ENCODE peak calls at places on chromosomes 4 and X, in seven cellular contexts. One of them, this sample, is unnamed.
A peak's percentile ranks its signal among the peaks of the same experiment; 100 is the strongest.

GRCh38 chrX:118254611-118255010 is 91.3 kb upstream of the WDR44 start:
- DNase-seq in SK-N-SH: peak; percentile 38
- DNase-seq in HepG2: peak; percentile 7
- DNase-seq in GM12891: no peak
- DNase-seq in H1: no peak
- DNase-seq in K562: peak; percentile 33
- DNase-seq in GM12878: peak; percentile 23
- DNase-seq in this sample: peak; percentile 12

GRCh38 chr4:163344147-163345050 is 707 bp downstream of the NPY5R start:
- DNase-seq in SK-N-SH: peak; percentile 47
- DNase-seq in HepG2: no peak
- DNase-seq in GM12891: peak; percentile 6
- DNase-seq in H1: no peak
- DNase-seq in K562: no peak
- DNase-seq in GM12878: no peak
- DNase-seq in this sample: no peak

GRCh38 chr4:63348735-63349673 is 1060.2 kb downstream of the TECRL start:
- DNase-seq in SK-N-SH: peak; percentile 10
- DNase-seq in HepG2: no peak
- DNase-seq in GM12891: no peak
- DNase-seq in H1: no peak
- DNase-seq in K562: no peak
- DNase-seq in GM12878: no peak
- DNase-seq in this sample: no peak

GRCh38 chr4:10182446-10183424 is 66.1 kb upstream of the WDR1 start:
- DNase-seq in SK-N-SH: no peak
- DNase-seq in HepG2: no peak
- DNase-seq in GM12891: no peak
- DNase-seq in H1: no peak
- DNase-seq in K562: peak; percentile 61
- DNase-seq in GM12878: no peak
- DNase-seq in this sample: no peak

GRCh38 chrX:331772-332495 is 13.3 kb upstream of the GTPBP6 start:
- DNase-seq in SK-N-SH: no peak
- DNase-seq in HepG2: no peak
- DNase-seq in GM12891: no peak
- DNase-seq in H1: no peak
- DNase-seq in K562: no peak
- DNase-seq in GM12878: no peak
- DNase-seq in this sample: no peak

GRCh38 chr4:111556141-111556781 is 589.0 kb upstream of the FAM241A start:
- DNase-seq in SK-N-SH: no peak
- DNase-seq in HepG2: no peak
- DNase-seq in GM12891: no peak
- DNase-seq in H1: no peak
- DNase-seq in K562: no peak
- DNase-seq in GM12878: no peak
- DNase-seq in this sample: no peak

GRCh38 chr4:109916003-109916399 is 3.3 kb downstream of the EGF start:
- DNase-seq in SK-N-SH: no peak
- DNase-seq in HepG2: no peak
- DNase-seq in GM12891: no peak
- DNase-seq in H1: no peak
- DNase-seq in K562: no peak
- DNase-seq in GM12878: no peak
- DNase-seq in this sample: no peak

GRCh38 chrX:39133971-39134370 is 332.7 kb downstream of the MID1IP1 start:
- DNase-seq in SK-N-SH: no peak
- DNase-seq in HepG2: no peak
- DNase-seq in GM12891: no peak
- DNase-seq in H1: peak; percentile 1
- DNase-seq in K562: peak; percentile 5
- DNase-seq in GM12878: no peak
- DNase-seq in this sample: no peak

GRCh38 chr4:88892646-88893045 is 164.3 kb downstream of the FAM13A start:
- DNase-seq in SK-N-SH: no peak
- DNase-seq in HepG2: no peak
- DNase-seq in GM12891: no peak
- DNase-seq in H1: no peak
- DNase-seq in K562: no peak
- DNase-seq in GM12878: no peak
- DNase-seq in this sample: no peak

GRCh38 chr4:76570141-76570989 is 135.3 kb downstream of the SHROOM3 start:
- DNase-seq in SK-N-SH: no peak
- DNase-seq in HepG2: peak; percentile 90
- DNase-seq in GM12891: no peak
- DNase-seq in H1: no peak
- DNase-seq in K562: no peak
- DNase-seq in GM12878: no peak
- DNase-seq in this sample: no peak

GRCh38 chrX:111100191-111100590 is 4.2 kb downstream of the PAK3 start:
- DNase-seq in SK-N-SH: peak; percentile 69
- DNase-seq in HepG2: peak; percentile 8
- DNase-seq in GM12891: peak; percentile 27
- DNase-seq in H1: no peak
- DNase-seq in K562: peak; percentile 62
- DNase-seq in GM12878: no peak
- DNase-seq in this sample: peak; percentile 37

GRCh38 chr4:29983890-29984289 is 736.3 kb upstream of the PCDH7 start:
- DNase-seq in SK-N-SH: no peak
- DNase-seq in HepG2: no peak
- DNase-seq in GM12891: no peak
- DNase-seq in H1: no peak
- DNase-seq in K562: no peak
- DNase-seq in GM12878: no peak
- DNase-seq in this sample: no peak

GRCh38 chrX:12956704-12957541 is 18.0 kb upstream of the TMSB4X start:
- DNase-seq in SK-N-SH: peak; percentile 4
- DNase-seq in HepG2: no peak
- DNase-seq in GM12891: no peak
- DNase-seq in H1: no peak
- DNase-seq in K562: peak; percentile 84
- DNase-seq in GM12878: peak; percentile 91
- DNase-seq in this sample: peak; percentile 55

GRCh38 chrX:4710618-4711433 is 997.4 kb upstream of the PRKX start:
- DNase-seq in SK-N-SH: no peak
- DNase-seq in HepG2: peak; percentile 23
- DNase-seq in GM12891: no peak
- DNase-seq in H1: no peak
- DNase-seq in K562: no peak
- DNase-seq in GM12878: peak; percentile 16
- DNase-seq in this sample: no peak

GRCh38 chrX:47743504-47743903 is 84.5 kb upstream of the UXT start:
- DNase-seq in SK-N-SH: no peak
- DNase-seq in HepG2: no peak
- DNase-seq in GM12891: no peak
- DNase-seq in H1: no peak
- DNase-seq in K562: no peak
- DNase-seq in GM12878: no peak
- DNase-seq in this sample: no peak

GRCh38 chrX:76172325-76172887 is 456 bp upstream of the PBDC1 start:
- DNase-seq in SK-N-SH: no peak
- DNase-seq in HepG2: no peak
- DNase-seq in GM12891: no peak
- DNase-seq in H1: no peak
- DNase-seq in K562: no peak
- DNase-seq in GM12878: no peak
- DNase-seq in this sample: no peak

GRCh38 chr4:52861879-52862604 is at the start of gene RASL11B:
- DNase-seq in SK-N-SH: peak; percentile 98
- DNase-seq in HepG2: peak; percentile 20
- DNase-seq in GM12891: peak; percentile 96
- DNase-seq in H1: no peak
- DNase-seq in K562: peak; percentile 95
- DNase-seq in GM12878: peak; percentile 4
- DNase-seq in this sample: peak; percentile 95

GRCh38 chrX:123830309-123830708 is 29.5 kb upstream of the XIAP start:
- DNase-seq in SK-N-SH: no peak
- DNase-seq in HepG2: peak; percentile 91
- DNase-seq in GM12891: peak; percentile 20
- DNase-seq in H1: no peak
- DNase-seq in K562: no peak
- DNase-seq in GM12878: peak; percentile 64
- DNase-seq in this sample: peak; percentile 25

GRCh38 chr4:185654311-185654710 is 119.0 kb upstream of the PDLIM3 start:
- DNase-seq in SK-N-SH: no peak
- DNase-seq in HepG2: no peak
- DNase-seq in GM12891: no peak
- DNase-seq in H1: no peak
- DNase-seq in K562: no peak
- DNase-seq in GM12878: no peak
- DNase-seq in this sample: no peak

GRCh38 chrX:95764972-95765451 is 919.6 kb upstream of the DIAPH2 start:
- DNase-seq in SK-N-SH: peak; percentile 14
- DNase-seq in HepG2: peak; percentile 4
- DNase-seq in GM12891: no peak
- DNase-seq in H1: no peak
- DNase-seq in K562: peak; percentile 1
- DNase-seq in GM12878: no peak
- DNase-seq in this sample: no peak

GRCh38 chr4:73452953-73453700 is 17.1 kb downstream of the AFP start:
- DNase-seq in SK-N-SH: no peak
- DNase-seq in HepG2: peak; percentile 32
- DNase-seq in GM12891: no peak
- DNase-seq in H1: no peak
- DNase-seq in K562: no peak
- DNase-seq in GM12878: no peak
- DNase-seq in this sample: no peak

GRCh38 chr4:79852305-79852730 is 220.7 kb downstream of the ANTXR2 start:
- DNase-seq in SK-N-SH: no peak
- DNase-seq in HepG2: peak; percentile 10
- DNase-seq in GM12891: no peak
- DNase-seq in H1: no peak
- DNase-seq in K562: peak; percentile 5
- DNase-seq in GM12878: no peak
- DNase-seq in this sample: no peak
- TF ChIP-seq POLR2AphosphoS5 in SK-N-SH: no peak
- TF ChIP-seq POLR2AphosphoS5 in HepG2: no peak
- TF ChIP-seq POLR2AphosphoS5 in GM12891: no peak
- TF ChIP-seq POLR2AphosphoS5 in H1: no peak
- TF ChIP-seq POLR2AphosphoS5 in K562: no peak
- TF ChIP-seq POLR2AphosphoS5 in GM12878: no peak
- TF ChIP-seq POLR2AphosphoS5 in this sample: no peak

GRCh38 chr4:126209117-126209516 is 894.4 kb downstream of the FAT4 start:
- DNase-seq in SK-N-SH: no peak
- DNase-seq in HepG2: no peak
- DNase-seq in GM12891: no peak
- DNase-seq in H1: no peak
- DNase-seq in K562: no peak
- DNase-seq in GM12878: no peak
- DNase-seq in this sample: no peak
- TF ChIP-seq TAF1 in SK-N-SH: no peak
- TF ChIP-seq TAF1 in HepG2: no peak
- TF ChIP-seq TAF1 in GM12891: no peak
- TF ChIP-seq TAF1 in H1: no peak
- TF ChIP-seq TAF1 in K562: no peak
- TF ChIP-seq TAF1 in GM12878: no peak
- TF ChIP-seq TAF1 in this sample: no peak

GRCh38 chrX:49165901-49166881 is 3.6 kb downstream of the MAGIX start:
- DNase-seq in SK-N-SH: peak; percentile 72
- DNase-seq in HepG2: no peak
- DNase-seq in GM12891: no peak
- DNase-seq in H1: peak; percentile 83
- DNase-seq in K562: peak; percentile 62
- DNase-seq in GM12878: peak; percentile 60
- DNase-seq in this sample: no peak

GRCh38 chrX:49160908-49161307 is 1.6 kb upstream of the MAGIX start:
- DNase-seq in SK-N-SH: no peak
- DNase-seq in HepG2: no peak
- DNase-seq in GM12891: no peak
- DNase-seq in H1: no peak
- DNase-seq in K562: no peak
- DNase-seq in GM12878: no peak
- DNase-seq in this sample: no peak

GRCh38 chrX:49164589-49165360 is 2.2 kb downstream of the MAGIX start:
- DNase-seq in SK-N-SH: peak; percentile 14
- DNase-seq in HepG2: no peak
- DNase-seq in GM12891: no peak
- DNase-seq in H1: no peak
- DNase-seq in K562: no peak
- DNase-seq in GM12878: no peak
- DNase-seq in this sample: no peak

GRCh38 chrX:49162620-49163019 is at the start of gene MAGIX:
- DNase-seq in SK-N-SH: no peak
- DNase-seq in HepG2: no peak
- DNase-seq in GM12891: no peak
- DNase-seq in H1: no peak
- DNase-seq in K562: no peak
- DNase-seq in GM12878: no peak
- DNase-seq in this sample: no peak

GRCh38 chrX:49163555-49164419 is 1.2 kb downstream of the MAGIX start:
- DNase-seq in SK-N-SH: peak; percentile 90
- DNase-seq in HepG2: peak; percentile 53
- DNase-seq in GM12891: peak; percentile 70
- DNase-seq in H1: peak; percentile 49
- DNase-seq in K562: peak; percentile 85
- DNase-seq in GM12878: peak; percentile 42
- DNase-seq in this sample: no peak
- TF ChIP-seq POLR2AphosphoS5 in SK-N-SH: no peak
- TF ChIP-seq POLR2AphosphoS5 in HepG2: no peak
- TF ChIP-seq POLR2AphosphoS5 in GM12891: no peak
- TF ChIP-seq POLR2AphosphoS5 in H1: no peak
- TF ChIP-seq POLR2AphosphoS5 in K562: no peak
- TF ChIP-seq POLR2AphosphoS5 in GM12878: no peak
- TF ChIP-seq POLR2AphosphoS5 in this sample: no peak

DNA sequence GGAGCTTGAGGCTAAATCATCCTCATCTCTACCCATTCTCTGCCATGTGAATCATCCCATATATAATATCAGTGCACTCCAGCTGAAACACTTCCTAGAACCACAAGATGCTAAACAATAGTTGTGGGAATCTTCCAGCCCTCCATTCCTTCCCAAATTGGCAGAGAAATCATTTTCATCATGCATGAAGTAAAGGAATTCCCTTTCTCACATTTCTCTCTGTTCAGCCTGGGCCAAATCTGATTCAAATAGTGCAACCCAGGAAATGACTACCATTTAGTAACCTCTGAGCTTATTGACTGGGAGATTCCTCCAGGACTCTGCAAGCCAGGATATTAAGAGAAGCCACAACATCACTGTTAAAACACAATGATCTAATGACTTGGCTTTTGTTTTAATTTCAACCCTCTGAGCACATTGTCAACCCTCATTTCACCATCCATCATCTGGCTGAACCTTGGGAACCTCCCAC is 133.7 kb downstream of the TET2 start:
- DNase-seq in SK-N-SH: no peak
- DNase-seq in HepG2: no peak
- DNase-seq in GM12891: no peak
- DNase-seq in H1: no peak
- DNase-seq in K562: no peak
- DNase-seq in GM12878: no peak
- DNase-seq in this sample: no peak
- TF ChIP-seq TAF1 in SK-N-SH: no peak
- TF ChIP-seq TAF1 in HepG2: no peak
- TF ChIP-seq TAF1 in GM12891: no peak
- TF ChIP-seq TAF1 in H1: no peak
- TF ChIP-seq TAF1 in K562: no peak
- TF ChIP-seq TAF1 in GM12878: no peak
- TF ChIP-seq TAF1 in this sample: no peak

This sample was measured in GM12892.